ENCODE peak calls at places on chromosomes 11 and 22, in seven cellular contexts. One of them, this sample, is unnamed.

GRCh38 chr11:17266781-17267180 is 9.8 kb upstream of the NUCB2 start:
- DNase-seq in A549: no peak
- DNase-seq in glutamatergic neuron: no peak
- DNase-seq in stimulated activated CD8-positive, alpha-beta memory T cell treated with anti-CD3 and anti-CD28 coated beads, Interleukin-4, amount 100 ng/mL, for 24 hours: no peak
- DNase-seq in esophagus squamous epithelium: no peak
- DNase-seq in MG63: no peak
- DNase-seq in OCI-LY7: no peak
- DNase-seq in this sample: no peak

GRCh38 chr11:94543695-94544581 is at the start of gene FUT4:
- DNase-seq in glutamatergic neuron: peak
- DNase-seq in OCI-LY7: peak
- DNase-seq in stimulated activated CD8-positive, alpha-beta memory T cell treated with anti-CD3 and anti-CD28 coated beads, Interleukin-4, amount 100 ng/mL, for 24 hours: peak
- DNase-seq in esophagus squamous epithelium: peak
- DNase-seq in MG63: peak
- DNase-seq in A549: peak
- DNase-seq in this sample: peak

GRCh38 chr11:120208777-120209176 is 2.1 kb upstream of the OAF start:
- DNase-seq in esophagus squamous epithelium: no peak
- DNase-seq in glutamatergic neuron: no peak
- DNase-seq in MG63: peak
- DNase-seq in stimulated activated CD8-positive, alpha-beta memory T cell treated with anti-CD3 and anti-CD28 coated beads, Interleukin-4, amount 100 ng/mL, for 24 hours: no peak
- DNase-seq in OCI-LY7: no peak
- DNase-seq in A549: peak
- DNase-seq in this sample: peak

GRCh38 chr11:56543739-56544138 is 682 bp upstream of the OR5M11 start:
- DNase-seq in MG63: no peak
- DNase-seq in A549: no peak
- DNase-seq in stimulated activated CD8-positive, alpha-beta memory T cell treated with anti-CD3 and anti-CD28 coated beads, Interleukin-4, amount 100 ng/mL, for 24 hours: no peak
- DNase-seq in OCI-LY7: no peak
- DNase-seq in esophagus squamous epithelium: no peak
- DNase-seq in glutamatergic neuron: no peak
- DNase-seq in this sample: no peak

GRCh38 chr22:29330291-29330690 is 14.8 kb upstream of the RASL10A start:
- DNase-seq in MG63: no peak
- DNase-seq in esophagus squamous epithelium: no peak
- DNase-seq in glutamatergic neuron: no peak
- DNase-seq in OCI-LY7: no peak
- DNase-seq in stimulated activated CD8-positive, alpha-beta memory T cell treated with anti-CD3 and anti-CD28 coated beads, Interleukin-4, amount 100 ng/mL, for 24 hours: no peak
- DNase-seq in A549: no peak
- DNase-seq in this sample: no peak

GRCh38 chr22:39383841-39384625 is 15.5 kb upstream of the TAB1 start:
- DNase-seq in stimulated activated CD8-positive, alpha-beta memory T cell treated with anti-CD3 and anti-CD28 coated beads, Interleukin-4, amount 100 ng/mL, for 24 hours: no peak
- DNase-seq in OCI-LY7: no peak
- DNase-seq in esophagus squamous epithelium: no peak
- DNase-seq in glutamatergic neuron: no peak
- DNase-seq in MG63: peak
- DNase-seq in A549: no peak
- DNase-seq in this sample: no peak

GRCh38 chr11:102530558-102530957 is at the start of gene MMP7:
- DNase-seq in glutamatergic neuron: no peak
- DNase-seq in stimulated activated CD8-positive, alpha-beta memory T cell treated with anti-CD3 and anti-CD28 coated beads, Interleukin-4, amount 100 ng/mL, for 24 hours: no peak
- DNase-seq in MG63: peak
- DNase-seq in OCI-LY7: no peak
- DNase-seq in A549: peak
- DNase-seq in esophagus squamous epithelium: no peak
- DNase-seq in this sample: peak

GRCh38 chr22:39003165-39003638 is 10.9 kb upstream of the APOBEC3C start:
- DNase-seq in A549: peak
- DNase-seq in MG63: peak
- DNase-seq in OCI-LY7: peak
- DNase-seq in stimulated activated CD8-positive, alpha-beta memory T cell treated with anti-CD3 and anti-CD28 coated beads, Interleukin-4, amount 100 ng/mL, for 24 hours: peak
- DNase-seq in glutamatergic neuron: peak
- DNase-seq in esophagus squamous epithelium: no peak
- DNase-seq in this sample: peak

GRCh38 chr11:19428206-19429001 is 187.7 kb upstream of the E2F8 start:
- DNase-seq in OCI-LY7: no peak
- DNase-seq in glutamatergic neuron: no peak
- DNase-seq in stimulated activated CD8-positive, alpha-beta memory T cell treated with anti-CD3 and anti-CD28 coated beads, Interleukin-4, amount 100 ng/mL, for 24 hours: no peak
- DNase-seq in MG63: no peak
- DNase-seq in A549: no peak
- DNase-seq in esophagus squamous epithelium: no peak
- DNase-seq in this sample: no peak

GRCh38 chr11:118820412-118821357 is 29.7 kb upstream of the DDX6 start:
- DNase-seq in A549: no peak
- DNase-seq in MG63: peak
- DNase-seq in glutamatergic neuron: no peak
- DNase-seq in esophagus squamous epithelium: no peak
- DNase-seq in stimulated activated CD8-positive, alpha-beta memory T cell treated with anti-CD3 and anti-CD28 coated beads, Interleukin-4, amount 100 ng/mL, for 24 hours: no peak
- DNase-seq in OCI-LY7: peak
- DNase-seq in this sample: no peak

GRCh38 chr11:29448246-29448877 is 568.5 kb downstream of the KCNA4 start:
- DNase-seq in esophagus squamous epithelium: no peak
- DNase-seq in stimulated activated CD8-positive, alpha-beta memory T cell treated with anti-CD3 and anti-CD28 coated beads, Interleukin-4, amount 100 ng/mL, for 24 hours: no peak
- DNase-seq in A549: peak
- DNase-seq in glutamatergic neuron: no peak
- DNase-seq in MG63: peak
- DNase-seq in OCI-LY7: peak
- DNase-seq in this sample: peak

GRCh38 chr11:125743681-125744080 is 2.4 kb upstream of the PATE1 start:
- DNase-seq in stimulated activated CD8-positive, alpha-beta memory T cell treated with anti-CD3 and anti-CD28 coated beads, Interleukin-4, amount 100 ng/mL, for 24 hours: no peak
- DNase-seq in esophagus squamous epithelium: no peak
- DNase-seq in MG63: no peak
- DNase-seq in glutamatergic neuron: no peak
- DNase-seq in OCI-LY7: no peak
- DNase-seq in A549: no peak
- DNase-seq in this sample: no peak

GRCh38 chr11:61907282-61907681 is 10.1 kb downstream of the RAB3IL1 start:
- DNase-seq in OCI-LY7: no peak
- DNase-seq in glutamatergic neuron: no peak
- DNase-seq in A549: no peak
- DNase-seq in stimulated activated CD8-positive, alpha-beta memory T cell treated with anti-CD3 and anti-CD28 coated beads, Interleukin-4, amount 100 ng/mL, for 24 hours: no peak
- DNase-seq in esophagus squamous epithelium: no peak
- DNase-seq in MG63: no peak
- DNase-seq in this sample: no peak

GRCh38 chr11:65445101-65445603 is 22.6 kb downstream of the NEAT1 start:
- DNase-seq in esophagus squamous epithelium: no peak
- DNase-seq in OCI-LY7: no peak
- DNase-seq in A549: no peak
- DNase-seq in glutamatergic neuron: no peak
- DNase-seq in MG63: no peak
- DNase-seq in stimulated activated CD8-positive, alpha-beta memory T cell treated with anti-CD3 and anti-CD28 coated beads, Interleukin-4, amount 100 ng/mL, for 24 hours: no peak
- DNase-seq in this sample: no peak

GRCh38 chr11:32892355-32893090 is at the start of gene QSER1:
- DNase-seq in esophagus squamous epithelium: no peak
- DNase-seq in OCI-LY7: peak
- DNase-seq in A549: peak
- DNase-seq in glutamatergic neuron: peak
- DNase-seq in stimulated activated CD8-positive, alpha-beta memory T cell treated with anti-CD3 and anti-CD28 coated beads, Interleukin-4, amount 100 ng/mL, for 24 hours: peak
- DNase-seq in MG63: peak
- DNase-seq in this sample: peak

GRCh38 chr11:44006882-44007495 is 40.8 kb upstream of the ACCSL start:
- DNase-seq in stimulated activated CD8-positive, alpha-beta memory T cell treated with anti-CD3 and anti-CD28 coated beads, Interleukin-4, amount 100 ng/mL, for 24 hours: no peak
- DNase-seq in esophagus squamous epithelium: no peak
- DNase-seq in A549: no peak
- DNase-seq in glutamatergic neuron: peak
- DNase-seq in OCI-LY7: no peak
- DNase-seq in MG63: no peak
- DNase-seq in this sample: no peak

GRCh38 chr11:15816996-15817395 is 539.4 kb downstream of the SOX6 start:
- DNase-seq in esophagus squamous epithelium: no peak
- DNase-seq in stimulated activated CD8-positive, alpha-beta memory T cell treated with anti-CD3 and anti-CD28 coated beads, Interleukin-4, amount 100 ng/mL, for 24 hours: no peak
- DNase-seq in A549: no peak
- DNase-seq in MG63: no peak
- DNase-seq in OCI-LY7: no peak
- DNase-seq in glutamatergic neuron: no peak
- DNase-seq in this sample: no peak

GRCh38 chr22:32623943-32624342 is 149.3 kb downstream of the FBXO7 start:
- DNase-seq in A549: no peak
- DNase-seq in stimulated activated CD8-positive, alpha-beta memory T cell treated with anti-CD3 and anti-CD28 coated beads, Interleukin-4, amount 100 ng/mL, for 24 hours: no peak
- DNase-seq in MG63: peak
- DNase-seq in glutamatergic neuron: no peak
- DNase-seq in OCI-LY7: no peak
- DNase-seq in esophagus squamous epithelium: no peak
- DNase-seq in this sample: no peak

GRCh38 chr11:134573857-134574256 is 161.8 kb upstream of the B3GAT1 start:
- DNase-seq in esophagus squamous epithelium: no peak
- DNase-seq in A549: no peak
- DNase-seq in OCI-LY7: no peak
- DNase-seq in stimulated activated CD8-positive, alpha-beta memory T cell treated with anti-CD3 and anti-CD28 coated beads, Interleukin-4, amount 100 ng/mL, for 24 hours: no peak
- DNase-seq in MG63: no peak
- DNase-seq in glutamatergic neuron: no peak
- DNase-seq in this sample: no peak

GRCh38 chr11:70167723-70168404 is 35.2 kb upstream of the FADD start:
- DNase-seq in MG63: no peak
- DNase-seq in stimulated activated CD8-positive, alpha-beta memory T cell treated with anti-CD3 and anti-CD28 coated beads, Interleukin-4, amount 100 ng/mL, for 24 hours: no peak
- DNase-seq in OCI-LY7: no peak
- DNase-seq in glutamatergic neuron: no peak
- DNase-seq in esophagus squamous epithelium: no peak
- DNase-seq in A549: no peak
- DNase-seq in this sample: no peak

GRCh38 chr11:70095541-70096252 is 17.6 kb downstream of the ANO1 start:
- DNase-seq in glutamatergic neuron: no peak
- DNase-seq in stimulated activated CD8-positive, alpha-beta memory T cell treated with anti-CD3 and anti-CD28 coated beads, Interleukin-4, amount 100 ng/mL, for 24 hours: no peak
- DNase-seq in MG63: no peak
- DNase-seq in A549: no peak
- DNase-seq in esophagus squamous epithelium: no peak
- DNase-seq in OCI-LY7: no peak
- DNase-seq in this sample: no peak

GRCh38 chr11:84383571-84383970 is 1097.4 kb upstream of the CCDC90B start:
- DNase-seq in glutamatergic neuron: no peak
- DNase-seq in OCI-LY7: no peak
- DNase-seq in stimulated activated CD8-positive, alpha-beta memory T cell treated with anti-CD3 and anti-CD28 coated beads, Interleukin-4, amount 100 ng/mL, for 24 hours: no peak
- DNase-seq in A549: no peak
- DNase-seq in esophagus squamous epithelium: no peak
- DNase-seq in MG63: no peak
- DNase-seq in this sample: no peak

GRCh38 chr11:112165049-112165448 is 1.2 kb upstream of the IL18 start:
- DNase-seq in A549: no peak
- DNase-seq in OCI-LY7: no peak
- DNase-seq in glutamatergic neuron: no peak
- DNase-seq in stimulated activated CD8-positive, alpha-beta memory T cell treated with anti-CD3 and anti-CD28 coated beads, Interleukin-4, amount 100 ng/mL, for 24 hours: no peak
- DNase-seq in esophagus squamous epithelium: no peak
- DNase-seq in MG63: no peak
- DNase-seq in this sample: no peak

GRCh38 chr11:42244376-42244775 is 784.9 kb upstream of the LRRC4C start:
- DNase-seq in stimulated activated CD8-positive, alpha-beta memory T cell treated with anti-CD3 and anti-CD28 coated beads, Interleukin-4, amount 100 ng/mL, for 24 hours: no peak
- DNase-seq in MG63: no peak
- DNase-seq in OCI-LY7: no peak
- DNase-seq in A549: no peak
- DNase-seq in glutamatergic neuron: no peak
- DNase-seq in esophagus squamous epithelium: no peak
- DNase-seq in this sample: no peak

GRCh38 chr11:117219001-117219400 is 12.9 kb downstream of the PCSK7 start:
- DNase-seq in esophagus squamous epithelium: no peak
- DNase-seq in A549: no peak
- DNase-seq in glutamatergic neuron: no peak
- DNase-seq in stimulated activated CD8-positive, alpha-beta memory T cell treated with anti-CD3 and anti-CD28 coated beads, Interleukin-4, amount 100 ng/mL, for 24 hours: no peak
- DNase-seq in MG63: no peak
- DNase-seq in OCI-LY7: no peak
- DNase-seq in this sample: no peak

GRCh38 chr22:40519948-40520331 is 116.6 kb downstream of the MRTFA start:
- DNase-seq in A549: no peak
- DNase-seq in stimulated activated CD8-positive, alpha-beta memory T cell treated with anti-CD3 and anti-CD28 coated beads, Interleukin-4, amount 100 ng/mL, for 24 hours: no peak
- DNase-seq in MG63: no peak
- DNase-seq in glutamatergic neuron: no peak
- DNase-seq in OCI-LY7: no peak
- DNase-seq in esophagus squamous epithelium: no peak
- DNase-seq in this sample: no peak

GRCh38 chr11:39806652-39807051 is 1652.8 kb downstream of the LRRC4C start:
- DNase-seq in glutamatergic neuron: no peak
- DNase-seq in A549: no peak
- DNase-seq in esophagus squamous epithelium: no peak
- DNase-seq in OCI-LY7: no peak
- DNase-seq in stimulated activated CD8-positive, alpha-beta memory T cell treated with anti-CD3 and anti-CD28 coated beads, Interleukin-4, amount 100 ng/mL, for 24 hours: no peak
- DNase-seq in MG63: no peak
- DNase-seq in this sample: no peak

GRCh38 chr22:29022101-29022817 is 39.4 kb downstream of the C22orf31 start:
- DNase-seq in stimulated activated CD8-positive, alpha-beta memory T cell treated with anti-CD3 and anti-CD28 coated beads, Interleukin-4, amount 100 ng/mL, for 24 hours: no peak
- DNase-seq in A549: no peak
- DNase-seq in esophagus squamous epithelium: no peak
- DNase-seq in OCI-LY7: no peak
- DNase-seq in MG63: no peak
- DNase-seq in glutamatergic neuron: no peak
- DNase-seq in this sample: no peak

GRCh38 chr22:20012741-20013331 is 3.8 kb downstream of the ARVCF start:
- DNase-seq in OCI-LY7: no peak
- DNase-seq in MG63: no peak
- DNase-seq in glutamatergic neuron: no peak
- DNase-seq in stimulated activated CD8-positive, alpha-beta memory T cell treated with anti-CD3 and anti-CD28 coated beads, Interleukin-4, amount 100 ng/mL, for 24 hours: no peak
- DNase-seq in A549: no peak
- DNase-seq in esophagus squamous epithelium: no peak
- DNase-seq in this sample: no peak

GRCh38 chr11:43833657-43834073 is 47.0 kb upstream of the ALKBH3 start:
- DNase-seq in esophagus squamous epithelium: no peak
- DNase-seq in MG63: no peak
- DNase-seq in stimulated activated CD8-positive, alpha-beta memory T cell treated with anti-CD3 and anti-CD28 coated beads, Interleukin-4, amount 100 ng/mL, for 24 hours: no peak
- DNase-seq in OCI-LY7: no peak
- DNase-seq in A549: no peak
- DNase-seq in glutamatergic neuron: no peak
- DNase-seq in this sample: no peak

GRCh38 chr11:78784321-78785061 is 209.8 kb upstream of the NARS2 start:
- DNase-seq in A549: no peak
- DNase-seq in OCI-LY7: no peak
- DNase-seq in esophagus squamous epithelium: no peak
- DNase-seq in glutamatergic neuron: no peak
- DNase-seq in MG63: peak
- DNase-seq in stimulated activated CD8-positive, alpha-beta memory T cell treated with anti-CD3 and anti-CD28 coated beads, Interleukin-4, amount 100 ng/mL, for 24 hours: no peak
- DNase-seq in this sample: no peak

GRCh38 chr11:120612363-120613263 is 101.1 kb downstream of the GRIK4 start:
- DNase-seq in esophagus squamous epithelium: no peak
- DNase-seq in OCI-LY7: peak
- DNase-seq in glutamatergic neuron: no peak
- DNase-seq in stimulated activated CD8-positive, alpha-beta memory T cell treated with anti-CD3 and anti-CD28 coated beads, Interleukin-4, amount 100 ng/mL, for 24 hours: no peak
- DNase-seq in MG63: peak
- DNase-seq in A549: peak
- DNase-seq in this sample: no peak

GRCh38 chr11:115464269-115464668 is 39.9 kb downstream of the CADM1 start:
- DNase-seq in OCI-LY7: no peak
- DNase-seq in esophagus squamous epithelium: no peak
- DNase-seq in A549: no peak
- DNase-seq in stimulated activated CD8-positive, alpha-beta memory T cell treated with anti-CD3 and anti-CD28 coated beads, Interleukin-4, amount 100 ng/mL, for 24 hours: no peak
- DNase-seq in MG63: no peak
- DNase-seq in glutamatergic neuron: no peak
- DNase-seq in this sample: no peak

GRCh38 chr11:34941688-34942087 is 25.3 kb downstream of the PDHX start:
- DNase-seq in OCI-LY7: no peak
- DNase-seq in MG63: no peak
- DNase-seq in glutamatergic neuron: peak
- DNase-seq in stimulated activated CD8-positive, alpha-beta memory T cell treated with anti-CD3 and anti-CD28 coated beads, Interleukin-4, amount 100 ng/mL, for 24 hours: no peak
- DNase-seq in esophagus squamous epithelium: no peak
- DNase-seq in A549: no peak
- DNase-seq in this sample: no peak

GRCh38 chr11:65316979-65317786 is 2.5 kb downstream of the CDC42EP2 start:
- DNase-seq in MG63: peak
- DNase-seq in OCI-LY7: no peak
- DNase-seq in esophagus squamous epithelium: no peak
- DNase-seq in A549: no peak
- DNase-seq in stimulated activated CD8-positive, alpha-beta memory T cell treated with anti-CD3 and anti-CD28 coated beads, Interleukin-4, amount 100 ng/mL, for 24 hours: no peak
- DNase-seq in glutamatergic neuron: peak
- DNase-seq in this sample: peak

GRCh38 chr22:29944339-29944738 is 61.4 kb downstream of the MTMR3 start:
- DNase-seq in MG63: no peak
- DNase-seq in A549: no peak
- DNase-seq in glutamatergic neuron: no peak
- DNase-seq in stimulated activated CD8-positive, alpha-beta memory T cell treated with anti-CD3 and anti-CD28 coated beads, Interleukin-4, amount 100 ng/mL, for 24 hours: no peak
- DNase-seq in esophagus squamous epithelium: no peak
- DNase-seq in OCI-LY7: no peak
- DNase-seq in this sample: no peak

GRCh38 chr11:108432783-108433182 is 34.5 kb downstream of the C11orf65 start:
- DNase-seq in esophagus squamous epithelium: no peak
- DNase-seq in stimulated activated CD8-positive, alpha-beta memory T cell treated with anti-CD3 and anti-CD28 coated beads, Interleukin-4, amount 100 ng/mL, for 24 hours: no peak
- DNase-seq in MG63: no peak
- DNase-seq in OCI-LY7: no peak
- DNase-seq in glutamatergic neuron: no peak
- DNase-seq in A549: no peak
- DNase-seq in this sample: no peak